ENCODE peak calls at places on chromosomes 13 and 19, in seven cellular contexts. W is spleen; I is Panc1; B is cardiac fibroblast; F is B cell; V is activated CD8-positive, alpha-beta memory T cell treated with anti-CD3 and anti-CD28 coated beads, Interleukin-2, amount 50 U/mL, for 4 hours; R is T-helper 1 cell. M is an unnamed sample.

GRCh38 chr19:47813304-47813994 is 8.3 kb upstream of the CRX start:
- DNase-seq in I (no peak), B (peak), V (peak), W (peak), R (peak), F (peak), M (peak)

GRCh38 chr19:3458595-3459284 is 21.6 kb downstream of the SMIM24 start:
- DNase-seq in W (no peak), F (no peak), V (no peak), B (peak), R (no peak), I (no peak), M (no peak)

GRCh38 chr19:40219721-40220276 is 1.6 kb upstream of the TTC9B start:
- DNase-seq in F (no peak), I (peak), R (no peak), W (no peak), V (no peak), B (peak), M (peak)

GRCh38 chr13:111049791-111050538 is 65.1 kb upstream of the ARHGEF7 start:
- DNase-seq in F (no peak), W (no peak), V (no peak), I (no peak), B (peak), R (no peak), M (no peak)

GRCh38 chr13:76885203-76886004 is 801 bp downstream of the KCTD12 start:
- DNase-seq in F (peak), V (peak), R (no peak), I (no peak), W (peak), B (peak), M (no peak)

GRCh38 chr13:99870541-99870940 is 101.0 kb downstream of the ZIC5 start:
- DNase-seq in B (no peak), W (no peak), R (no peak), I (no peak), V (no peak), F (no peak), M (no peak)

GRCh38 chr19:10418281-10419199 is 1.8 kb upstream of the PDE4A start:
- DNase-seq in V (no peak), W (no peak), I (no peak), F (no peak), B (no peak), R (no peak), M (no peak)

GRCh38 chr13:96214804-96215445 is 125.0 kb downstream of the HS6ST3 start:
- DNase-seq in I (no peak), R (no peak), W (no peak), V (no peak), B (peak), F (no peak), M (no peak)

GRCh38 chr19:12364391-12365093 is 941 bp downstream of the ZNF442 start:
- DNase-seq in F (no peak), B (peak), V (no peak), I (no peak), R (no peak), W (peak), M (no peak)

GRCh38 chr19:44875666-44876418 is 15.2 kb upstream of the TOMM40 start:
- DNase-seq in B (peak), R (no peak), W (no peak), F (no peak), V (no peak), I (no peak), M (no peak)

GRCh38 chr19:14575428-14575980 is 3.6 kb upstream of the NDUFB7 start:
- DNase-seq in W (no peak), R (no peak), F (no peak), I (no peak), B (no peak), V (no peak), M (no peak)

GRCh38 chr13:98997738-98998641 is 20.1 kb upstream of the DOCK9 start:
- DNase-seq in F (no peak), R (no peak), B (no peak), I (no peak), W (no peak), V (peak), M (no peak)

GRCh38 chr19:15251010-15251748 is 18.9 kb upstream of the EPHX3 start:
- DNase-seq in W (no peak), V (no peak), I (no peak), R (no peak), F (no peak), B (peak), M (no peak)

GRCh38 chr19:35205733-35206323 is 22.7 kb downstream of the FAM187B start:
- DNase-seq in W (no peak), R (no peak), B (no peak), I (no peak), V (no peak), F (no peak), M (no peak)

GRCh38 chr19:4375620-4376228 is 24.6 kb downstream of the SH3GL1 start:
- DNase-seq in W (no peak), F (peak), R (no peak), V (no peak), B (peak), I (no peak), M (no peak)

GRCh38 chr13:100392709-100393630 is 195.6 kb downstream of the GGACT start:
- DNase-seq in F (no peak), V (peak), B (peak), I (peak), R (no peak), W (no peak), M (peak)

GRCh38 chr13:52851153-52851962 is 2.9 kb upstream of the PCDH8 start:
- DNase-seq in F (no peak), V (no peak), I (no peak), W (no peak), B (peak), R (no peak), M (no peak)

GRCh38 chr19:46907880-46908279 is 47.1 kb downstream of the ARHGAP35 start:
- DNase-seq in B (no peak), I (no peak), F (no peak), W (no peak), R (no peak), V (no peak), M (no peak)

GRCh38 chr13:107211073-107211472 is 643.1 kb upstream of the ARGLU1 start:
- DNase-seq in V (peak), W (no peak), I (peak), B (peak), F (no peak), R (no peak), M (peak)

GRCh38 chr13:77979721-77980377 is 61.2 kb upstream of the EDNRB start:
- DNase-seq in W (no peak), V (no peak), R (no peak), I (no peak), F (no peak), B (peak), M (no peak)

GRCh38 chr13:51832471-51833152 is 12.4 kb downstream of the TMEM272 start:
- DNase-seq in F (peak), I (no peak), V (peak), W (no peak), R (no peak), B (peak), M (no peak)

GRCh38 chr13:95160112-95160906 is 140.9 kb downstream of the ABCC4 start:
- DNase-seq in I (no peak), B (peak), R (no peak), V (no peak), F (no peak), W (no peak), M (no peak)

GRCh38 chr19:6446452-6446851 is 12.9 kb upstream of the SLC25A41 start:
- DNase-seq in B (no peak), F (no peak), V (no peak), W (no peak), I (no peak), R (no peak), M (no peak)

GRCh38 chr19:40241809-40242384 is 15.4 kb upstream of the CCNP start:
- DNase-seq in I (no peak), W (peak), F (no peak), R (no peak), B (peak), V (no peak), M (no peak)